ENCODE peak calls at places on chromosomes 7 and 10, in four cellular contexts. B is HCT116, S is K562, E is HepG2. N is an unnamed sample.

GRCh38 chr7:105650382-105650729 is 69.1 kb upstream of the EFCAB10 start:
- DNase-seq in S (no peak), E (no peak), B (no peak), N (no peak)

GRCh38 chr7:12670759-12671545 is 16.5 kb upstream of the ARL4A start:
- DNase-seq in S (no peak), B (no peak), E (no peak), N (no peak)

GRCh38 chr7:55019329-55019690 is 493 bp downstream of the EGFR start:
- DNase-seq in S (no peak), B (no peak), E (no peak), N (no peak)

GRCh38 chr7:87312215-87312865 is 33.1 kb upstream of the CROT start:
- DNase-seq in E (peak; percentile 56), S (peak; percentile 78), B (peak; percentile 29), N (peak; percentile 69)

GRCh38 chr7:36157506-36158320 is 4.7 kb downstream of the EEPD1 start:
- DNase-seq in B (no peak), S (no peak), E (peak; percentile 74), N (peak; percentile 58)

GRCh38 chr7:45524373-45524913 is 49.7 kb upstream of the ADCY1 start:
- DNase-seq in B (no peak), S (no peak), E (no peak), N (no peak)

GRCh38 chr7:98828368-98828767 is 41.4 kb downstream of the TMEM130 start:
- DNase-seq in S (no peak), B (no peak), E (no peak), N (no peak)

GRCh38 chr10:108545921-108546320 is 1377.4 kb downstream of the XPNPEP1 start:
- DNase-seq in E (no peak), S (no peak), B (no peak), N (no peak)

GRCh38 chr10:111316607-111317006 is 239.8 kb downstream of the ADRA2A start:
- DNase-seq in B (no peak), E (no peak), S (no peak), N (no peak)

GRCh38 chr7:82015751-82016150 is 245.9 kb upstream of the HGF start:
- DNase-seq in E (no peak), B (no peak), S (no peak), N (no peak)

GRCh38 chr7:116235380-116235779 is 25.0 kb downstream of the TES start:
- DNase-seq in B (no peak), S (no peak), E (no peak), N (no peak)

GRCh38 chr7:116232920-116233319 is 22.6 kb downstream of the TES start:
- DNase-seq in B (no peak), E (no peak), S (no peak), N (no peak)

GRCh38 chr7:116239019-116239418 is 28.7 kb downstream of the TES start:
- DNase-seq in S (no peak), B (no peak), E (no peak), N (no peak)

GRCh38 chr7:116234517-116235200 is 24.3 kb downstream of the TES start:
- DNase-seq in S (no peak), B (no peak), E (no peak), N (no peak)

GRCh38 chr7:116236020-116236630 is 25.8 kb downstream of the TES start:
- DNase-seq in S (peak; percentile 70), B (no peak), E (peak; percentile 51), N (no peak)
- TF ChIP-seq SIN3A in S (no peak), B (no peak), E (no peak), N (no peak)

DNA sequence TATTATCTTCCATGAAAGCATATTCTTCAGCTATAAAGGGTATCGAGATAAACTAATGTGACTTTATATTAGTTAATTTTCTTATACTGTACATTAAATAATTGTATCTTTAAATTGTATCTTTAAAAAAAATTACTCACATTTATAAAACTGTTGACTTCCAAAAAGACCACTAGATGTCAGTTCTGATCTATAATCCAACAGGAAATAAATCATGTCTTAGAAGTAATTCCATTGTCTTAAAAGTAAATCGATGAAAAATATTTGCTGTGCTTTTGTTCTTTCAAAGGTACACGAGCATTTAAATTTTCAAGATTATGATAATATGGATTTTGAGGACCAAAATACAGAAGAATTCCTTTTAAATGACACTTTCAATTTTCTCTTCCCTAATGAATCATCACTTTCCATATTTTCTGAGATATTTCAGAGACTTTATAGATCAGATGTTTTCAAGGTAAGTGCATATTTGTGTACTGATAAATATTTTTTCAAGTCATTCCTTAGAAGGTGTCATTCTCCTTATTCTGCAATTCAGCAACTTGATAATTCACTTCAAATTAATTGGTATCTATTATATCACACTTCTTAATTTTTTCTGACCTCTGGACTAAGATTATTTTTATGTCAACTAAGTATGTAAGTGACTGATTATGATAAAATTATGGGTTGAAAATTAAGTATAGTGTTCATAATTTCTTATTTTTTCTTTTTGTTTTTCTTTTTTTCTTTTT is 138.5 kb downstream of the CPED1 start:
- DNase-seq in S (no peak), E (no peak), B (peak; percentile 51), N (peak; percentile 25)
- TF ChIP-seq TCF7L2 in S (no peak), E (no peak), B (no peak), N (no peak)

GRCh38 chr10:118407026-118407425 is 64.9 kb upstream of the FAM204A start:
- DNase-seq in B (no peak), S (no peak), E (no peak), N (no peak)

GRCh38 chr10:118408145-118408544 is 66.0 kb upstream of the FAM204A start:
- DNase-seq in S (no peak), E (no peak), B (no peak), N (no peak)

GRCh38 chr10:118409295-118409694 is 67.2 kb upstream of the FAM204A start:
- DNase-seq in S (no peak), E (no peak), B (no peak), N (no peak)

GRCh38 chr10:118407742-118408141 is 65.6 kb upstream of the FAM204A start:
- DNase-seq in B (no peak), E (no peak), S (no peak), N (no peak)

DNA sequence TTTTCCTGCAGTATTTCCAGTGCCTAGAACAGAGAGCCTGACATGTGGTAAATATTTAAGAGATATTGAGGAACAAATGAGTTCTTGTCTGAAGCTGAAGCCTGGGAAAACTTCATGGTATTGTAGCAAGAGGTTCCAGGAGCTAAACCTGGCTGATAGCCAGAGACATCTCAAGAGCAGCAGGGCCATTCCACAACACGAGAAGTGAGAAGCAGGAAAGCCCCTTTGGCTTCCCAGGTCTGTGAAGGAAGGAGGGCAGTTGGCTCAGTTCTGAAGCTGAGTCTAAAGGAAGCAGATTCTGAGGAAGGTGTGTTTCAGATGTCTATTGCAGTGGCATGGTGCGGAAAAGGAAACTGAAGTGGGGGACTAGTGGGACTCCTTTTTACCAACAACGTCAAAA is 63.8 kb upstream of the FAM204A start:
- DNase-seq in E (no peak), B (no peak), S (no peak), N (no peak)
- TF ChIP-seq REST in E (no peak), B (no peak), S (no peak), N (no peak)

DNA sequence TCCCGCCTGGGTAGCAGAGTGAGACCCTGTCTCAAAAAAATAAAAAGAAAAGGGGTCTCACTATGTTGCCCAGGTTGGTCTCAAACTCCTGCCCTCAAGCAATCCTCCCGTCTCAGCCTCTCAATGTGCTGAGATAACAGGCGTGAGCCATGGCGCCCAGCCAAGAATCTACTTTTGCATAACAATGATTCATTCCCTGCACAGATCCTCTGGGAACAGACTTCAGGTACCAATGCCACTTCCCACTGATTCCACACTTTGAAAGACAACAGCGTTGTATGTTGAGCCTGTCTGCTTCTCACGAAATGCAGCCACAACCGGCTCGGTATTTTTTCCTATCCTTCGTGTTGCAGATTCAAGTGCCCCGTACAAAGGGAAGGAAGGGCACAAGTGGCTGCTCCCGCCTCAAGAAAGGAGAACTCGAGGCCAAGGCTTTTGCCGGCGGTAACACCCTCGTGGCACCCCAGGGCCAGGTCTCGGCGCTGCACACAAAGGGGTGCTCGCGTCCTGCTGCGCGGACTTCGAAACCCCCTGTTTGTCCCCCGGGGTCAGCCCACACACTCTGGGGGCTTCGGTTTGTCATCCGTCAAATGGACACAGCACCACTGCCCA is 671 bp downstream of the DAGLB start:
- DNase-seq in B (peak; percentile 69), E (peak; percentile 78), S (peak; percentile 82), N (peak; percentile 92)
- TF ChIP-seq SIN3A in B (no peak), E (no peak), S (no peak), N (peak; percentile 27)

DNA sequence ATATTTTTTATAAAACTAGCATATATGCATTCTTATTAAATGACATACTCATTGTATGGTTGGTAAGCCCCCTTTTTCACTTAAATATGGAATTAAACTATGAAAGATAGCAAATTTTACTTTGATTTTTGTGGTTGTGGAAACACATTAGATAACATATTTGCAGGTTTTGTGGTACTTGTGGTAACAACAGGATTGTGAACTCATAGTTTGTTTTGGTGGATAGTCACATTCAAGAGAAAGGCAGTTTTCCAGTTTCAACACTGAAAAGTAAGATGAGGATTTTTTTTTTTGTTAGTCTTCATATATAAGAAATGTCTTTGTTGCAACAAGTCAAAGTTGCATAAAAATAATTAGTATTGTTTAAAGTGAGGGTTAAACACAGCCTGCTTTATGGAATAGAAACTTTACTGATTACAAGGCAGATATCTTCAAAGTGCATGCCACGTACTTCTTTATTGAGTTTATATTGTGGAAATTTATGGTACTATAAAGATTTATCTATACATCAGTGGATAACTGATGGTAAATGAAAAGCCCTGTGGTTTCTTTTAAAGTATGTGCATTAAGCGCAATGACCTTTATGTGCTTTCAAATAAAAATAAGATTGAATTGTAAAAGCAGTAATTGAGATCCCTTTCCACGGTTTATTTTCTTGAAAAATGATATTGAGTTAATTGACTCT is 39.7 kb upstream of the SEMA3D start:
- DNase-seq in S (no peak), E (no peak), B (no peak), N (no peak)
- TF ChIP-seq TCF7L2 in S (no peak), E (no peak), B (no peak), N (peak; percentile 98)